ENCODE peak calls at places on chromosomes 7 and 10, in ten cellular contexts. E is activated CD4-positive, alpha-beta T cell treated with anti-CD3 and anti-CD28 coated beads for 4 hours; A is left kidney; T is Kasumi-1; H is epithelial cell of prostate; G is DMS53; P is Right ventricle myocardium superior; S is HCT116; K is spleen; F is tibial nerve. I is an unnamed sample.

GRCh38 chr10:3625959-3626751 is 158.9 kb downstream of the KLF6 start:
- DNase-seq in E (no peak), A (no peak), T (no peak), H (no peak), G (no peak), P (no peak), S (no peak), K (no peak), F (no peak), I (no peak)

GRCh38 chr7:143069912-143070500 is 17.9 kb downstream of the OR6V1 start:
- DNase-seq in E (no peak), A (no peak), T (no peak), H (no peak), G (no peak), P (no peak), S (no peak), K (no peak), F (no peak), I (peak; percentile 54)

GRCh38 chr7:51680594-51681409 is 364.2 kb upstream of the COBL start:
- DNase-seq in E (no peak), A (peak; percentile 61), T (no peak), H (no peak), G (no peak), P (no peak), S (no peak), K (no peak), F (no peak), I (no peak)

GRCh38 chr10:120115959-120116358 is 223.4 kb downstream of the SEC23IP start:
- DNase-seq in E (no peak), A (peak; percentile 75), T (no peak), H (peak; percentile 2), G (no peak), P (no peak), S (no peak), K (no peak), F (no peak), I (no peak)

GRCh38 chr10:98425511-98426352 is 10.8 kb upstream of the PYROXD2 start:
- DNase-seq in E (peak; percentile 32), A (no peak), T (peak; percentile 80), H (no peak), G (peak; percentile 73), P (no peak), S (peak; percentile 48), K (no peak), F (no peak), I (peak; percentile 75)

GRCh38 chr10:35208949-35209613 is 82.4 kb downstream of the CREM start:
- DNase-seq in E (no peak), A (peak; percentile 64), T (no peak), H (no peak), G (no peak), P (no peak), S (no peak), K (no peak), F (peak; percentile 3), I (no peak)

GRCh38 chr10:6202098-6202683 is 541 bp upstream of the PFKFB3 start:
- DNase-seq in E (no peak), A (no peak), T (no peak), H (no peak), G (no peak), P (no peak), S (no peak), K (no peak), F (no peak), I (no peak)

GRCh38 chr10:4633186-4633585 is 192.8 kb upstream of the AKR1E2 start:
- DNase-seq in E (no peak), A (no peak), T (no peak), H (no peak), G (no peak), P (no peak), S (no peak), K (no peak), F (no peak), I (no peak)